ENCODE peak calls at places on chromosomes 7 and 10, in four cellular contexts. D is GM23338, X is A549, Y is GM12878. G is an unnamed sample.

GRCh38 chr7:148963583-148964509 is 64.5 kb downstream of the PDIA4 start:
- DNase-seq in Y (no peak), X (peak; percentile 63), D (peak; percentile 50), G (peak; percentile 36)

GRCh38 chr7:152145853-152146466 is 120.5 kb downstream of the GALNT11 start:
- DNase-seq in Y (no peak), D (peak; percentile 66), X (peak; percentile 52), G (peak; percentile 40)

GRCh38 chr7:138481447-138482380 is 21.7 kb downstream of the TRIM24 start:
- DNase-seq in D (no peak), Y (no peak), X (no peak), G (no peak)

GRCh38 chr7:1952781-1953180 is 280.0 kb downstream of the MAD1L1 start:
- DNase-seq in X (no peak), Y (no peak), D (no peak), G (no peak)

GRCh38 chr10:28585076-28585475 is 52.2 kb downstream of the WAC start:
- DNase-seq in Y (no peak), X (no peak), D (peak; percentile 21), G (no peak)

GRCh38 chr7:11540271-11540761 is 291.7 kb downstream of the THSD7A start:
- DNase-seq in X (no peak), Y (no peak), D (no peak), G (no peak)

GRCh38 chr10:4847580-4848020 is 21.6 kb downstream of the AKR1E2 start:
- DNase-seq in D (no peak), X (peak; percentile 96), Y (no peak), G (no peak)

GRCh38 chr7:121020652-121021051 is 32.1 kb downstream of the CPED1 start:
- DNase-seq in Y (no peak), X (no peak), D (no peak), G (no peak)

GRCh38 chr10:17238445-17239275 is 10.6 kb downstream of the VIM start:
- DNase-seq in X (peak; percentile 44), Y (no peak), D (no peak), G (no peak)

GRCh38 chr10:79487296-79488194 is 24.8 kb upstream of the EIF5AL1 start:
- DNase-seq in Y (no peak), D (peak; percentile 94), X (peak; percentile 75), G (peak; percentile 61)

GRCh38 chr10:103111031-103111917 is 81.8 kb downstream of the NT5C2 start:
- DNase-seq in Y (peak; percentile 81), D (peak; percentile 23), X (no peak), G (peak; percentile 15)

GRCh38 chr10:103117247-103117646 is 75.8 kb downstream of the NT5C2 start:
- DNase-seq in D (no peak), X (no peak), Y (no peak), G (no peak)

GRCh38 chr10:103110407-103110806 is 82.7 kb downstream of the NT5C2 start:
- DNase-seq in D (no peak), Y (no peak), X (no peak), G (no peak)

GRCh38 chr10:103111918-103112877 is 80.9 kb downstream of the NT5C2 start:
- DNase-seq in Y (no peak), D (no peak), X (no peak), G (no peak)

DNA sequence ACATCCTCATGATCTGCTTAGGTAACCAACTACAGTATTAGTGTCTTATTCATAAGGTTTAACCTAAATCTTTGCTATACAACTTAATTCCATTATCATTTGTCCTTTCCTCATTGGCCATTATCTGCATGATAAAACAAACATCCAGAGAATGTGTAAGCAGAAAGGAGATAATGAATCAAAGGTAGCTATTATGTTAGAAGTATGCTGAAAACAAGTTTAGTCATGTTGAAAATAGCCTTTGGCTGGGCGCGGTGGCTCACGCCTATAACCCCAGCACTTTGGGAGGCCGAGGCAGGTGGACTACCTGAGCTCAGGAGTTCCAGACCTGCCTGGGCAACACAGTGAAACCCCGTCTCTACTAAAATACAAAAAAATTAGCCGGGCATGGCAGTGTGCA is 78.2 kb downstream of the NT5C2 start:
- DNase-seq in X (no peak), Y (no peak), D (no peak), G (no peak)
- TF ChIP-seq JUNB in X (no peak), Y (no peak), D (no peak), G (no peak)

DNA sequence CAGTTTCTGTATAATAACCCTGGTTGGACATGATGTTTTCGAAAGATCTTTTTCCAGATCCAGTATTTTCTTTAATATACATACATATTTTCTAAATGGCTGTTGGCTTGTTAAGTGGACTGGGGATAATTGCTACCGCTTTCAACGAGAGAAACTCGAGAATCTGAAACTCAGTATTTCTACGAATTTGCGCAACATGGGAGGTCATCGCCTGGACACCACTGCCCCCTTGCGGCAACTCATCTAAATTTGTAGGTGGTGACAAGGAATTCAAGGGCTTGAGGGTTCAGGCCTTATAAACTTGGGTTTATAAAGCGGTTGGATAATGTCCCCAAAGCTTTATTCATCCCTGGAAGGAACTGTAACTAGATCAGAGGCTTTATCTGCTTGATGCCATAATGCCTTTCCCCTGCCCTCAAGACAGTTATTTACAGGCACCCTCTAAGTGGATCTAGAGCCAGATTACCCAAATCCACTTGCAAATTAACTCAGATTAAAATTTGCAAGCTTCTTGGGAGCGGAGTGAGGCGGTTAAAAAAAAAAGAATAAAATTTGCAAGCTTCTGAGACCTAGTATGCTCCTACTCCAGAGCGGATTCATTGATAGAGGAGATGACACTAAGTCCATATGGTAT is 21.3 kb upstream of the KCNK18 start:
- DNase-seq in D (peak; percentile 88), Y (peak; percentile 19), X (peak; percentile 80), G (peak; percentile 56)
- TF ChIP-seq JUNB in D (no peak), Y (no peak), X (no peak), G (no peak)

GRCh38 chr10:11108356-11108755 is 90.7 kb downstream of the CELF2 start:
- DNase-seq in X (no peak), D (no peak), Y (no peak), G (no peak)

GRCh38 chr10:11107953-11108352 is 90.3 kb downstream of the CELF2 start:
- DNase-seq in Y (no peak), D (peak; percentile 42), X (no peak), G (no peak)

GRCh38 chr10:11106621-11107374 is 89.1 kb downstream of the CELF2 start:
- DNase-seq in Y (peak; percentile 42), D (no peak), X (no peak), G (no peak)

GRCh38 chr10:11110499-11110898 is 92.8 kb downstream of the CELF2 start:
- DNase-seq in D (no peak), Y (no peak), X (no peak), G (no peak)

GRCh38 chr10:11109590-11109989 is 91.9 kb downstream of the CELF2 start:
- DNase-seq in X (no peak), Y (no peak), D (no peak), G (no peak)
- TF ChIP-seq JUNB in X (no peak), Y (no peak), D (no peak), G (no peak)

GRCh38 chr10:3527144-3527543 is 257.9 kb downstream of the KLF6 start:
- DNase-seq in D (no peak), Y (no peak), X (no peak), G (no peak)
- TF ChIP-seq JUNB in D (no peak), Y (no peak), X (no peak), G (no peak)

GRCh38 chr10:94069884-94070283 is 76.2 kb downstream of the PLCE1 start:
- DNase-seq in X (no peak), Y (no peak), D (no peak), G (no peak)
- TF ChIP-seq JUNB in X (no peak), Y (no peak), D (no peak), G (no peak)

GRCh38 chr7:16647435-16647960 is 1.5 kb downstream of the BZW2 start:
- DNase-seq in Y (no peak), D (no peak), X (no peak), G (no peak)

GRCh38 chr7:16648551-16648950 is 2.6 kb downstream of the BZW2 start:
- DNase-seq in X (no peak), Y (no peak), D (peak; percentile 39), G (peak; percentile 23)

GRCh38 chr7:16651391-16652254 is 5.6 kb downstream of the BZW2 start:
- DNase-seq in D (no peak), X (no peak), Y (no peak), G (peak; percentile 24)

GRCh38 chr7:16650266-16650665 is 4.3 kb downstream of the BZW2 start:
- DNase-seq in D (no peak), X (no peak), Y (no peak), G (no peak)

GRCh38 chr7:16649196-16649595 is 3.2 kb downstream of the BZW2 start:
- DNase-seq in Y (no peak), X (no peak), D (no peak), G (no peak)
- TF ChIP-seq JUNB in Y (no peak), X (no peak), D (no peak), G (no peak)

GRCh38 chr10:119284679-119285096 is 77.3 kb downstream of the GRK5 start:
- DNase-seq in Y (no peak), X (no peak), D (no peak), G (no peak)
- TF ChIP-seq JUNB in Y (no peak), X (no peak), D (no peak), G (no peak)